ENCODE peak calls at places on chromosomes 1 and 21, in four cellular contexts. J is fibroblast of lung, V is neural progenitor cell, W is PC-3. N is an unnamed sample.
A peak's percentile ranks its signal among the peaks of the same experiment; 100 is the strongest.

GRCh38 chr1:184163674-184164470 is 112.3 kb downstream of the TSEN15 start:
- DNase-seq in J (peak; percentile 85), V (no peak), W (peak; percentile 37), N (no peak)

GRCh38 chr1:114512595-114513280 is 1.7 kb upstream of the TRIM33 start:
- DNase-seq in J (no peak), V (no peak), W (no peak), N (no peak)

GRCh38 chr1:9860887-9861286 is 37.1 kb upstream of the CLSTN1 start:
- DNase-seq in J (no peak), V (no peak), W (no peak), N (no peak)

GRCh38 chr1:229027622-229028182 is 243.2 kb upstream of the RAB4A start:
- DNase-seq in J (no peak), V (peak; percentile 94), W (peak; percentile 20), N (peak; percentile 56)

GRCh38 chr1:96713649-96714048 is 7.9 kb upstream of the PTBP2 start:
- DNase-seq in J (no peak), V (no peak), W (no peak), N (no peak)

GRCh38 chr1:15355968-15356621 is 53.6 kb upstream of the EFHD2 start:
- DNase-seq in J (peak; percentile 93), V (no peak), W (peak; percentile 86), N (no peak)

GRCh38 chr1:63635681-63636080 is 42.5 kb downstream of the PGM1 start:
- DNase-seq in J (peak; percentile 28), V (no peak), W (no peak), N (no peak)

GRCh38 chr1:24416666-24417391 is 1.2 kb downstream of the NIPAL3 start:
- DNase-seq in J (peak; percentile 100), V (no peak), W (peak; percentile 96), N (peak; percentile 79)

GRCh38 chr1:228004331-228004871 is 2.4 kb upstream of the WNT3A start:
- DNase-seq in J (no peak), V (peak; percentile 66), W (peak; percentile 71), N (no peak)

GRCh38 chr1:84027368-84027767 is 28.4 kb upstream of the TTLL7 start:
- DNase-seq in J (no peak), V (peak; percentile 9), W (no peak), N (no peak)

GRCh38 chr1:220824031-220824989 is 37.6 kb downstream of the MTARC1 start:
- DNase-seq in J (peak; percentile 77), V (no peak), W (no peak), N (no peak)

GRCh38 chr1:201999625-202000238 is 10.7 kb upstream of the ELF3 start:
- DNase-seq in J (peak; percentile 33), V (peak; percentile 74), W (peak; percentile 65), N (peak; percentile 35)

GRCh38 chr21:45167796-45168222 is 93.4 kb downstream of the ADARB1 start:
- DNase-seq in J (peak; percentile 60), V (no peak), W (peak; percentile 16), N (no peak)

GRCh38 chr1:225343618-225344017 is 84.2 kb downstream of the LBR start:
- DNase-seq in J (peak; percentile 6), V (no peak), W (peak; percentile 48), N (no peak)

GRCh38 chr1:65478379-65479026 is 58.0 kb downstream of the LEPR start:
- DNase-seq in J (peak; percentile 45), V (no peak), W (no peak), N (no peak)

GRCh38 chr1:178500091-178500770 is 3.5 kb upstream of the CLEC20A start:
- DNase-seq in J (no peak), V (peak; percentile 25), W (peak; percentile 3), N (no peak)

GRCh38 chr1:164675342-164675904 is 116.4 kb downstream of the PBX1 start:
- DNase-seq in J (peak; percentile 47), V (no peak), W (peak; percentile 84), N (no peak)

GRCh38 chr21:42321231-42321630 is 6.0 kb upstream of the TFF3 start:
- DNase-seq in J (no peak), V (no peak), W (no peak), N (no peak)

GRCh38 chr1:44543064-44543815 is 131.0 kb downstream of the TMEM53 start:
- DNase-seq in J (no peak), V (peak; percentile 96), W (no peak), N (no peak)

GRCh38 chr21:40049031-40049958 is 182.1 kb downstream of the PCP4 start:
- DNase-seq in J (peak; percentile 84), V (no peak), W (no peak), N (no peak)

GRCh38 chr1:2213576-2214505 is 14.3 kb upstream of the SKI start:
- DNase-seq in J (peak; percentile 89), V (no peak), W (no peak), N (no peak)

GRCh38 chr1:32361674-32362473 is 411 bp downstream of the FAM229A start:
- DNase-seq in J (peak; percentile 46), V (peak; percentile 74), W (no peak), N (no peak)

GRCh38 chr1:44405804-44406743 is 1.0 kb downstream of the RNF220 start:
- DNase-seq in J (no peak), V (peak; percentile 54), W (peak; percentile 44), N (no peak)

GRCh38 chr1:9388628-9389184 is 96.0 kb downstream of the SPSB1 start:
- DNase-seq in J (peak; percentile 56), V (no peak), W (peak; percentile 53), N (no peak)

GRCh38 chr1:182337736-182338571 is 53.6 kb downstream of the GLUL start:
- DNase-seq in J (no peak), V (no peak), W (no peak), N (no peak)

GRCh38 chr1:223887724-223888428 is 42.1 kb upstream of the TP53BP2 start:
- DNase-seq in J (peak; percentile 99), V (no peak), W (peak; percentile 99), N (no peak)

GRCh38 chr1:30688920-30689794 is 34.2 kb downstream of the MATN1 start:
- DNase-seq in J (no peak), V (peak; percentile 44), W (no peak), N (no peak)

GRCh38 chr1:36328713-36329112 is 5.3 kb upstream of the EVA1B start:
- DNase-seq in J (peak; percentile 13), V (no peak), W (peak; percentile 10), N (no peak)

GRCh38 chr1:24193046-24193445 is 6.0 kb upstream of the IFNLR1 start:
- DNase-seq in J (peak; percentile 46), V (no peak), W (no peak), N (no peak)

GRCh38 chr1:63593887-63594617 is 841 bp downstream of the PGM1 start:
- DNase-seq in J (peak; percentile 76), V (peak; percentile 21), W (peak; percentile 83), N (peak; percentile 68)

GRCh38 chr1:9580942-9581341 is 7.8 kb upstream of the TMEM201 start:
- DNase-seq in J (no peak), V (no peak), W (no peak), N (no peak)

GRCh38 chr1:221274373-221274772 is 395.1 kb downstream of the HLX start:
- DNase-seq in J (no peak), V (peak; percentile 72), W (no peak), N (no peak)

GRCh38 chr1:3460653-3461237 is 6.3 kb downstream of the ARHGEF16 start:
- DNase-seq in J (peak; percentile 42), V (no peak), W (peak; percentile 44), N (no peak)

GRCh38 chr1:245091818-245092637 is 62.8 kb upstream of the KIF26B start:
- DNase-seq in J (peak; percentile 99), V (no peak), W (peak; percentile 97), N (peak; percentile 16)

GRCh38 chr21:44365251-44365966 is 12.0 kb downstream of the TRPM2 start:
- DNase-seq in J (no peak), V (no peak), W (no peak), N (no peak)

GRCh38 chr1:183245366-183245765 is 59.3 kb downstream of the LAMC2 start:
- DNase-seq in J (no peak), V (no peak), W (no peak), N (no peak)

GRCh38 chr1:42195841-42196240 is 31.3 kb upstream of the GUCA2A start:
- DNase-seq in J (no peak), V (no peak), W (no peak), N (no peak)
- H3K4me2 ChIP-seq in J (no peak overlapping the region), V (no peak overlapping the region), W (no peak overlapping the region), N (no peak overlapping the region)

GRCh38 chr1:38558055-38558454 is 301.5 kb downstream of the RRAGC start:
- DNase-seq in J (no peak), V (peak; percentile 64), W (no peak), N (no peak)
- H3K4me3 ChIP-seq in J (no peak overlapping the region), V (peak overlapping the region; percentile 17), W (no peak overlapping the region), N (no peak overlapping the region)

GRCh38 chr1:99735852-99736251 is 30.6 kb downstream of the FRRS1 start:
- DNase-seq in J (no peak), V (no peak), W (no peak), N (no peak)

GRCh38 chr1:99745061-99745460 is 21.4 kb downstream of the FRRS1 start:
- DNase-seq in J (no peak), V (no peak), W (no peak), N (no peak)

GRCh38 chr1:99737016-99737415 is 29.4 kb downstream of the FRRS1 start:
- DNase-seq in J (peak; percentile 68), V (peak; percentile 71), W (peak; percentile 61), N (no peak)

GRCh38 chr1:99738858-99739465 is 27.5 kb downstream of the FRRS1 start:
- DNase-seq in J (no peak), V (no peak), W (no peak), N (no peak)

GRCh38 chr1:99740141-99740540 is 26.3 kb downstream of the FRRS1 start:
- DNase-seq in J (no peak), V (no peak), W (no peak), N (no peak)
- TF ChIP-seq EZH2 in J (no peak), V (no peak), W (no peak), N (no peak)

GRCh38 chr1:200035956-200036615 is 8.6 kb downstream of the NR5A2 start:
- DNase-seq in J (no peak), V (peak; percentile 7), W (no peak), N (no peak)
- H3K4me2 ChIP-seq in J (no peak overlapping the region), V (peak overlapping the region; percentile 74), W (no peak overlapping the region), N (no peak overlapping the region)

GRCh38 chr1:169694304-169694703 is 17.1 kb downstream of the SELL start:
- DNase-seq in J (no peak), V (no peak), W (peak; percentile 12), N (peak; percentile 82)
- H3K4me3 ChIP-seq in J (no peak overlapping the region), V (no peak overlapping the region), W (no peak overlapping the region), N (no peak overlapping the region)

GRCh38 chr1:56644941-56645662 is at the start of gene PRKAA2:
- DNase-seq in J (peak; percentile 47), V (peak; percentile 88), W (peak; percentile 52), N (no peak)
- TF ChIP-seq EZH2 in J (no peak), V (no peak), W (no peak), N (no peak)

GRCh38 chr1:6502000-6502891 is 10.8 kb upstream of the PLEKHG5 start:
- DNase-seq in J (no peak), V (no peak), W (no peak), N (no peak)
- H3K4me2 ChIP-seq in J (no peak overlapping the region), V (no peak overlapping the region), W (no peak overlapping the region), N (no peak overlapping the region)

N was measured in DND-41.